ENCODE peak calls at places on chromosome 21, in six cellular contexts. I is lower lobe of right lung, V is tibial nerve, F is ovary, N is OCI-LY7, M is brain microvascular endothelial cell. R is an unnamed sample.

GRCh38 chr21:26095131-26095530 is 75.4 kb downstream of the APP start:
- DNase-seq in I (no peak), V (no peak), F (no peak), N (no peak), M (no peak), R (no peak)

GRCh38 chr21:17742940-17743592 is 76.1 kb downstream of the C21orf91 start:
- DNase-seq in I (no peak), V (no peak), F (no peak), N (no peak), M (no peak), R (no peak)

GRCh38 chr21:15141236-15141970 is 76.6 kb upstream of the NRIP1 start:
- DNase-seq in I (peak), V (no peak), F (no peak), N (no peak), M (no peak), R (no peak)

GRCh38 chr21:13368200-13368599 is 241.4 kb upstream of the POTED start:
- DNase-seq in I (no peak), V (no peak), F (no peak), N (no peak), M (no peak), R (no peak)

GRCh38 chr21:15976807-15977206 is 247.0 kb downstream of the USP25 start:
- DNase-seq in I (no peak), V (no peak), F (no peak), N (peak), M (no peak), R (no peak)

GRCh38 chr21:37878946-37879660 is 37.2 kb downstream of the KCNJ6 start:
- DNase-seq in I (no peak), V (no peak), F (no peak), N (no peak), M (peak), R (no peak)

GRCh38 chr21:30942192-30942591 is 60.8 kb upstream of the KRTAP11-1 start:
- DNase-seq in I (no peak), V (no peak), F (no peak), N (no peak), M (no peak), R (no peak)

GRCh38 chr21:29523646-29524045 is 224.9 kb downstream of the BACH1 start:
- DNase-seq in I (no peak), V (peak), F (no peak), N (no peak), M (no peak), R (no peak)

GRCh38 chr21:16071082-16071481 is 341.3 kb downstream of the USP25 start:
- DNase-seq in I (no peak), V (no peak), F (peak), N (no peak), M (no peak), R (no peak)

GRCh38 chr21:28018741-28019669 is 973.7 kb downstream of the LTN1 start:
- DNase-seq in I (no peak), V (no peak), F (no peak), N (peak), M (no peak), R (peak)

GRCh38 chr21:14545906-14546480 is at the start of gene SAMSN1:
- DNase-seq in I (peak), V (peak), F (no peak), N (no peak), M (peak), R (peak)

GRCh38 chr21:25080161-25080560 is 527.1 kb downstream of the MRPL39 start:
- DNase-seq in I (no peak), V (no peak), F (no peak), N (no peak), M (no peak), R (no peak)

GRCh38 chr21:26966360-26966977 is 419 bp downstream of the ADAMTS5 start:
- DNase-seq in I (peak), V (no peak), F (no peak), N (no peak), M (no peak), R (no peak)

GRCh38 chr21:28485301-28486022 is 507.2 kb downstream of the LTN1 start:
- DNase-seq in I (no peak), V (no peak), F (no peak), N (no peak), M (peak), R (no peak)

GRCh38 chr21:20971296-20971921 is 26.8 kb upstream of the NCAM2 start:
- DNase-seq in I (no peak), V (peak), F (no peak), N (peak), M (peak), R (peak)

GRCh38 chr21:17796037-17796403 is 23.1 kb downstream of the C21orf91 start:
- DNase-seq in I (no peak), V (no peak), F (no peak), N (no peak), M (no peak), R (no peak)

GRCh38 chr21:33069994-33070811 is at the start of gene OLIG1:
- DNase-seq in I (peak), V (no peak), F (no peak), N (no peak), M (no peak), R (peak)
- H3K4me3 ChIP-seq in I (peak), V (peak), F (no peak), N (no peak), M (no peak), R (peak)

DNA sequence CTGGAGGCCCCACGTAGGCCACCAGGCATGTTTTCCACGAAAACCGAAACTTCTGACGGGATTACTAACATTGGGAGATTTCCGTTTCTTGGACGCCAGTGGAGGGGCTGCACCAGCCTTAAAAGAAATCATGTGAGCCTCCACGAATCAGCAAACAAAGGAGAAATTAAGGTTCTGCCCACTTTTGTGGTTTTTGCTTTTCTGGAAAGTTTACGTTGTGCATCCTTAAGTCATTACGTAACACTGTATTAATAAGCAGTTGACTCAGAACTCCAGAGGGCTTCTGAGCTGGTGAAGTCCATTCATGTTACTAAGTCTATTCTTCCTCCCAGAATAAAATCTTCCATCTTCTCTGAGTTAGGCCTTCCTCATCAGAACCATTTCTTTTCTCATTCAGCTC is 168.5 kb downstream of the PSMG1 start:
- DNase-seq in I (no peak), V (no peak), F (no peak), N (no peak), M (peak), R (no peak)
- H3K4me3 ChIP-seq in I (no peak), V (no peak), F (no peak), N (no peak), M (peak), R (no peak)

DNA sequence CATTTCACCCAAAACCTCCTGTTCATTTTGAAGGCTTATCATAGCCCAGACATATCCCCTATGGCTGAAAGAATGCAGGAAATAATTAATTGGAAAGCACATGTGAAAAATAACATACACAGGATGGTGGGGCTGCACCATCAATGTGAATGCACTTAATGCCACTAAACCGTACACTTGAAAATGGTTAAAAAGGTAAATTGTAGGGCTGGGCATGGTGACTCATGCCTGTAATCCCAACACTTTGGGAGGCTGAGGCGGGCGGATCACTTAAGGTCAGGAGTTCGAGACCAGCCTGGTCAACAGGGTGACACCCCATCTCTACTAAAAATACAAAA is 98.7 kb upstream of the BACE2 start:
- DNase-seq in I (no peak), V (no peak), F (no peak), N (no peak), M (no peak), R (no peak)
- H3K4me3 ChIP-seq in I (no peak), V (peak), F (no peak), N (no peak), M (no peak), R (no peak)

GRCh38 chr21:35048706-35049617 is at the start of gene RUNX1:
- DNase-seq in I (peak), V (peak), F (no peak), N (peak), M (peak), R (peak)
- H3K4me3 ChIP-seq in I (peak), V (peak), F (no peak), N (peak), M (peak), R (peak)

GRCh38 chr21:39613029-39613934 is 542 bp downstream of the B3GALT5 start:
- DNase-seq in I (no peak), V (no peak), F (no peak), N (no peak), M (no peak), R (no peak)
- H3K4me3 ChIP-seq in I (no peak), V (peak), F (peak), N (no peak), M (peak), R (no peak)

GRCh38 chr21:23686737-23687136 is 1920.5 kb downstream of the MRPL39 start:
- DNase-seq in I (no peak), V (no peak), F (no peak), N (no peak), M (no peak), R (no peak)
- H3K4me3 ChIP-seq in I (no peak), V (no peak), F (no peak), N (no peak), M (no peak), R (no peak)

GRCh38 chr21:42731264-42732032 is 78.0 kb downstream of the PDE9A start:
- DNase-seq in I (no peak), V (no peak), F (no peak), N (no peak), M (no peak), R (no peak)

GRCh38 chr21:42734323-42734971 is 81.0 kb downstream of the PDE9A start:
- DNase-seq in I (no peak), V (no peak), F (no peak), N (no peak), M (no peak), R (no peak)

GRCh38 chr21:42733874-42734273 is 80.5 kb downstream of the PDE9A start:
- DNase-seq in I (no peak), V (no peak), F (no peak), N (no peak), M (no peak), R (no peak)

GRCh38 chr21:42732033-42732410 is 78.6 kb downstream of the PDE9A start:
- DNase-seq in I (no peak), V (no peak), F (no peak), N (no peak), M (no peak), R (no peak)

DNA sequence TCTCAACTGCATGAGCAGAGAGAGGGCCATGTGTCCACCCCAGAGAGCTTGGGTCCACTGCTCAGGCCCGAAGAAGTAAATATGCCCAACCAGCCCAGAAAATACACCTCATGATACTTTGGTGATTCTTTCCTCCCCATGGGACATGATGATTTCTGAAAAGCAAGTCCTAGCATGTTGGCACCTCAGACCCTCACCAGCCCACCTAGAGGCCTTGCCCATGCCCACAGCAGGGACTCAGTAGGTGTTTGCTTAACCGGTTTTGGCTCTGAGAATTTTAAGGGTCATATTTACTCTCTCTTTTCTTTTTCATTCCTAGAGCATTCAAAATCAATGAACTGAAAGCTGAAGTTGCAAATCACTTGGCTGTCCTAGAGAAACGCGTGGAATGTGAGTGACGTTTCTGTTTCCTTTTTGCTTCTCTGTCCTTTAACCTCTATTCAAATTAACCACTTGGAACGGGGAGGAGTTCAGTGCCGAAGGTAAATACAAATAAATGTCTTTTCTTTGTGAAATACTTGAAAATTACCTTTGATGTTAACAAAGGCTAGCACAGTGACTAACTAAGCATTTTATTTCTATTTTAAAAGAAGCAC is 79.7 kb downstream of the PDE9A start:
- DNase-seq in I (no peak), V (no peak), F (no peak), N (no peak), M (no peak), R (no peak)
- H3K4me3 ChIP-seq in I (no peak), V (no peak), F (no peak), N (no peak), M (no peak), R (no peak)

GRCh38 chr21:32412998-32413504 is 545 bp downstream of the EVA1C start:
- DNase-seq in I (peak), V (peak), F (peak), N (no peak), M (no peak), R (no peak)

GRCh38 chr21:32414579-32415358 is 2.3 kb downstream of the EVA1C start:
- DNase-seq in I (no peak), V (no peak), F (no peak), N (no peak), M (no peak), R (no peak)

GRCh38 chr21:32415451-32415850 is 2.9 kb downstream of the EVA1C start:
- DNase-seq in I (no peak), V (no peak), F (no peak), N (no peak), M (no peak), R (no peak)

GRCh38 chr21:32412162-32412997 is at the start of gene EVA1C:
- DNase-seq in I (peak), V (peak), F (peak), N (no peak), M (no peak), R (no peak)

GRCh38 chr21:32413697-32414578 is 1.4 kb downstream of the EVA1C start:
- DNase-seq in I (peak), V (peak), F (peak), N (no peak), M (no peak), R (no peak)
- H3K4me3 ChIP-seq in I (peak), V (peak), F (peak), N (no peak), M (peak), R (no peak)

DNA sequence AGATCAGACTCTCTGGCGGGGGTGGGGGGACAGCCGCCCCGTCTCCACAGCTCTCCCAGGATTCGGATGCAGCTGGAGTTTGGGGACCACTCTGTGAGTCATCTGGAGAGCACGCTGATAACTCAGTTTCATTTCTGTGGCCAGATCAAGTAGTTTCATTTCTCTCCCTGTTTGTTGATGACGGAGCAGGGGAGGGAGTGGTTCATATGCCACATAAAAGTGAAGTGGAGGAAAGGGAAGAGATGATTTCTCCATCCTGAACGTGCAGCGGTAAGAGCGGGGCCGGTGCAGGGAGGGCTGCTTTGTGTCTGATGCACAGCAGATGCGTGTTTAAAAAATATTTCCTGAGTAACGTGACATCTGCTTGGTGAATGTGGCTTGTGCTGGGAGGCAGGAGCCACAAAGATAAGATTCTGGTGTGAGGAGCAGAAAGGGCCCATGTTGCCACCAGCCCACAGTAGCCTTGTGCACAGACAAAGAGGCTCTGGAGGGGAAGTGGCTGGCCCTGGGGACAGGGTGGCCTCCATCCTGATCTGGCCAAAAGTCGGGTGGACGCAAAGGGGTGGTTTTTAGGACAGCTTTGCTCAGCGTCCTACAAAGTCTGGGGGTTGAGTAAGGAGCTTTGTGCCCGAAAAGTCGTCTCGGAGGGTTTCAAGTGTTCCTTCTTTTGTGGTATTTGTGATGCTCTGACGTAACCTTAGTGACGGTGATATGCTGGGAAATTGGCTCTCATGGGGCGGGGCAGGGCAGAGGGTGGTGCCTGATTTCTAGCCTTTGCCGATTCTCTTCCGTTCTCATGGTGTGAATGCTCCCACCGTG is at the start of gene MX2:
- DNase-seq in I (peak), V (peak), F (peak), N (peak), M (peak), R (peak)
- H3K4me3 ChIP-seq in I (peak), V (peak), F (peak), N (peak), M (no peak), R (peak)

GRCh38 chr21:44865561-44866280 is 7.8 kb downstream of the PTTG1IP start:
- DNase-seq in I (no peak), V (no peak), F (no peak), N (no peak), M (no peak), R (peak)
- H3K4me3 ChIP-seq in I (no peak), V (no peak), F (no peak), N (no peak), M (no peak), R (peak)